ENCODE peak calls at places on chromosomes 12 and 14, in nine cellular contexts. One of them, this sample, is unnamed.
A peak's percentile ranks its signal among the peaks of the same experiment; 100 is the strongest.

GRCh38 chr12:54215990-54216579 is 27.3 kb upstream of the SMUG1 start:
- DNase-seq in mammary epithelial cell: no peak
- DNase-seq in aorta: peak; percentile 61
- DNase-seq in body of pancreas: no peak
- DNase-seq in GM23248: no peak
- DNase-seq in neural progenitor cell: no peak
- DNase-seq in A549: peak; percentile 44
- DNase-seq in heart left ventricle: peak; percentile 40
- DNase-seq in neuronal stem cell: no peak
- DNase-seq in this sample: no peak

GRCh38 chr12:7302536-7303113 is 1.2 kb upstream of the ACSM4 start:
- DNase-seq in heart left ventricle: no peak
- DNase-seq in neuronal stem cell: no peak
- DNase-seq in mammary epithelial cell: no peak
- DNase-seq in neural progenitor cell: no peak
- DNase-seq in GM23248: no peak
- DNase-seq in body of pancreas: no peak
- DNase-seq in aorta: no peak
- DNase-seq in A549: no peak
- DNase-seq in this sample: no peak

GRCh38 chr12:45725631-45726593 is 3.6 kb upstream of the ARID2 start:
- DNase-seq in A549: peak; percentile 53
- DNase-seq in heart left ventricle: peak; percentile 32
- DNase-seq in neural progenitor cell: peak; percentile 49
- DNase-seq in mammary epithelial cell: peak; percentile 49
- DNase-seq in neuronal stem cell: peak; percentile 23
- DNase-seq in aorta: no peak
- DNase-seq in GM23248: peak; percentile 66
- DNase-seq in body of pancreas: no peak
- DNase-seq in this sample: no peak

GRCh38 chr12:117334855-117335587 is 26.4 kb downstream of the NOS1 start:
- DNase-seq in GM23248: no peak
- DNase-seq in A549: no peak
- DNase-seq in neuronal stem cell: no peak
- DNase-seq in neural progenitor cell: no peak
- DNase-seq in body of pancreas: no peak
- DNase-seq in mammary epithelial cell: no peak
- DNase-seq in aorta: no peak
- DNase-seq in heart left ventricle: no peak
- DNase-seq in this sample: no peak

GRCh38 chr12:61891632-61892031 is 368.6 kb upstream of the USP15 start:
- DNase-seq in body of pancreas: no peak
- DNase-seq in aorta: no peak
- DNase-seq in GM23248: peak; percentile 9
- DNase-seq in mammary epithelial cell: no peak
- DNase-seq in neural progenitor cell: no peak
- DNase-seq in heart left ventricle: no peak
- DNase-seq in neuronal stem cell: no peak
- DNase-seq in A549: no peak
- DNase-seq in this sample: no peak

GRCh38 chr14:64213079-64213478 is 81.1 kb downstream of the ESR2 start:
- DNase-seq in GM23248: peak; percentile 7
- DNase-seq in neuronal stem cell: no peak
- DNase-seq in aorta: no peak
- DNase-seq in body of pancreas: no peak
- DNase-seq in neural progenitor cell: no peak
- DNase-seq in A549: no peak
- DNase-seq in heart left ventricle: no peak
- DNase-seq in mammary epithelial cell: no peak
- DNase-seq in this sample: peak; percentile 41

GRCh38 chr12:127038152-127038551 is 1228.8 kb upstream of the TMEM132C start:
- DNase-seq in body of pancreas: no peak
- DNase-seq in neural progenitor cell: no peak
- DNase-seq in mammary epithelial cell: no peak
- DNase-seq in aorta: no peak
- DNase-seq in GM23248: no peak
- DNase-seq in A549: no peak
- DNase-seq in neuronal stem cell: no peak
- DNase-seq in heart left ventricle: no peak
- DNase-seq in this sample: no peak

GRCh38 chr12:55051197-55051920 is 31.6 kb downstream of the NEUROD4 start:
- DNase-seq in heart left ventricle: no peak
- DNase-seq in neural progenitor cell: no peak
- DNase-seq in A549: no peak
- DNase-seq in body of pancreas: no peak
- DNase-seq in aorta: no peak
- DNase-seq in mammary epithelial cell: no peak
- DNase-seq in GM23248: no peak
- DNase-seq in neuronal stem cell: no peak
- DNase-seq in this sample: no peak

GRCh38 chr12:26896913-26897312 is 40.9 kb downstream of the INTS13 start:
- DNase-seq in aorta: no peak
- DNase-seq in A549: no peak
- DNase-seq in neural progenitor cell: no peak
- DNase-seq in body of pancreas: no peak
- DNase-seq in heart left ventricle: no peak
- DNase-seq in neuronal stem cell: no peak
- DNase-seq in GM23248: no peak
- DNase-seq in mammary epithelial cell: no peak
- DNase-seq in this sample: no peak

GRCh38 chr14:30417999-30418398 is 141.0 kb upstream of the G2E3 start:
- DNase-seq in neural progenitor cell: no peak
- DNase-seq in heart left ventricle: no peak
- DNase-seq in body of pancreas: no peak
- DNase-seq in mammary epithelial cell: no peak
- DNase-seq in GM23248: no peak
- DNase-seq in neuronal stem cell: no peak
- DNase-seq in A549: no peak
- DNase-seq in aorta: no peak
- DNase-seq in this sample: no peak

GRCh38 chr12:110702081-110702480 is 13.2 kb upstream of the HVCN1 start:
- DNase-seq in A549: no peak
- DNase-seq in mammary epithelial cell: no peak
- DNase-seq in body of pancreas: no peak
- DNase-seq in neural progenitor cell: no peak
- DNase-seq in aorta: no peak
- DNase-seq in neuronal stem cell: no peak
- DNase-seq in heart left ventricle: no peak
- DNase-seq in GM23248: no peak
- DNase-seq in this sample: no peak

DNA sequence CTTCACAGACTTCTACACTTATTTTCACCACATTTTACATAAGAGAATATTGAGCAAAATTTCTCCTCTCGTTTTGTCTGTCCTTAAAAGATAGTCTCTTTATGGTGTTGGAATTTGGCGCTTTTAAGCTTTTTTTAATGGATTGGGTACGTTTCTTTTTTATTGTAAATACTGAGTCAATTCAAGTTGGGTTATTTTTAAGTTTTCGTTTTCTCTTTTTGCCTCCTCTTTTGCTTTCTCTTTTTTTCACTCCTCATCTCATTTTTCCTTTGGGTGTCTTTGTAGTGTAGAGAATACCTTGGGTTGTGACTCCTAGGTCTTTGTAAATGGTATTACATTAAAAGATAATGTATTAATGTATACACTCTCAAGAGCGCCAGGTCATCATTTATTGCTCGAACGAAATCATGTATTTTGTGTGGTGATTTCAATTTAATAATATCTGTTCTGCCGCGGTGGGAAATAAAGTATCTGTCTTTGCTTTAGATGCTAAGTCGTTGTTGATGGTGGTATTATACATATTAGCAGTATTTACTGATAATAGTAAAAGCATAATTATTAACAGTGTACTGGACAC is 845 bp downstream of the TMX1 start:
- DNase-seq in mammary epithelial cell: no peak
- DNase-seq in heart left ventricle: no peak
- DNase-seq in aorta: no peak
- DNase-seq in body of pancreas: no peak
- DNase-seq in neuronal stem cell: no peak
- DNase-seq in GM23248: peak; percentile 20
- DNase-seq in A549: no peak
- DNase-seq in neural progenitor cell: no peak
- DNase-seq in this sample: no peak
- H3K4me1 ChIP-seq in mammary epithelial cell: peaks cover 3% of the 10 kb centered on the region
- H3K4me1 ChIP-seq in heart left ventricle: no peaks in the 10 kb centered on the region
- H3K4me1 ChIP-seq in aorta: no peaks in the 10 kb centered on the region
- H3K4me1 ChIP-seq in body of pancreas: peaks cover 22% of the 10 kb centered on the region
- H3K4me1 ChIP-seq in neuronal stem cell: peaks cover 9% of the 10 kb centered on the region
- H3K4me1 ChIP-seq in GM23248: peaks cover 19% of the 10 kb centered on the region
- H3K4me1 ChIP-seq in A549: peaks cover 24% of the 10 kb centered on the region
- H3K4me1 ChIP-seq in neural progenitor cell: peaks cover 16% of the 10 kb centered on the region
- H3K4me1 ChIP-seq in this sample: peaks cover 7% of the 10 kb centered on the region

GRCh38 chr14:93044116-93044515 is 71.6 kb downstream of the ITPK1 start:
- DNase-seq in heart left ventricle: no peak
- DNase-seq in body of pancreas: no peak
- DNase-seq in neuronal stem cell: no peak
- DNase-seq in A549: peak; percentile 36
- DNase-seq in GM23248: no peak
- DNase-seq in aorta: no peak
- DNase-seq in mammary epithelial cell: peak; percentile 74
- DNase-seq in neural progenitor cell: no peak
- DNase-seq in this sample: no peak

GRCh38 chr14:93045211-93045674 is 70.5 kb downstream of the ITPK1 start:
- DNase-seq in neuronal stem cell: peak; percentile 60
- DNase-seq in GM23248: no peak
- DNase-seq in neural progenitor cell: peak; percentile 86
- DNase-seq in aorta: no peak
- DNase-seq in body of pancreas: no peak
- DNase-seq in A549: no peak
- DNase-seq in mammary epithelial cell: no peak
- DNase-seq in heart left ventricle: no peak
- DNase-seq in this sample: no peak

GRCh38 chr14:93044601-93045000 is 71.1 kb downstream of the ITPK1 start:
- DNase-seq in neuronal stem cell: no peak
- DNase-seq in mammary epithelial cell: no peak
- DNase-seq in neural progenitor cell: no peak
- DNase-seq in heart left ventricle: no peak
- DNase-seq in A549: no peak
- DNase-seq in body of pancreas: no peak
- DNase-seq in aorta: peak; percentile 68
- DNase-seq in GM23248: no peak
- DNase-seq in this sample: no peak

GRCh38 chr14:93041830-93042229 is 73.9 kb downstream of the ITPK1 start:
- DNase-seq in body of pancreas: no peak
- DNase-seq in A549: no peak
- DNase-seq in heart left ventricle: no peak
- DNase-seq in neuronal stem cell: no peak
- DNase-seq in neural progenitor cell: no peak
- DNase-seq in aorta: no peak
- DNase-seq in GM23248: no peak
- DNase-seq in mammary epithelial cell: no peak
- DNase-seq in this sample: no peak

GRCh38 chr14:93042968-93043940 is 72.5 kb downstream of the ITPK1 start:
- DNase-seq in mammary epithelial cell: peak; percentile 96
- DNase-seq in neural progenitor cell: no peak
- DNase-seq in aorta: peak; percentile 75
- DNase-seq in neuronal stem cell: no peak
- DNase-seq in A549: peak; percentile 95
- DNase-seq in GM23248: peak; percentile 92
- DNase-seq in body of pancreas: peak; percentile 90
- DNase-seq in heart left ventricle: peak; percentile 84
- DNase-seq in this sample: peak; percentile 90
- H3K27ac ChIP-seq in mammary epithelial cell: peak overlapping the region; percentile 97
- H3K27ac ChIP-seq in neural progenitor cell: no peak overlapping the region
- H3K27ac ChIP-seq in aorta: peak overlapping the region; percentile 28
- H3K27ac ChIP-seq in neuronal stem cell: no peak overlapping the region
- H3K27ac ChIP-seq in A549: peak overlapping the region; percentile 88
- H3K27ac ChIP-seq in GM23248: peak overlapping the region; percentile 74
- H3K27ac ChIP-seq in body of pancreas: peak overlapping the region; percentile 91
- H3K27ac ChIP-seq in heart left ventricle: peak overlapping the region; percentile 65
- H3K27ac ChIP-seq in this sample: peak overlapping the region; percentile 76

GRCh38 chr14:94173471-94173884 is 644 bp upstream of the PPP4R4 start:
- DNase-seq in mammary epithelial cell: no peak
- DNase-seq in body of pancreas: peak; percentile 25
- DNase-seq in heart left ventricle: no peak
- DNase-seq in GM23248: no peak
- DNase-seq in neuronal stem cell: no peak
- DNase-seq in neural progenitor cell: no peak
- DNase-seq in aorta: no peak
- DNase-seq in A549: no peak
- DNase-seq in this sample: no peak

GRCh38 chr14:94173885-94174621 is at the start of gene PPP4R4:
- DNase-seq in heart left ventricle: peak; percentile 86
- DNase-seq in GM23248: peak; percentile 76
- DNase-seq in neuronal stem cell: peak; percentile 93
- DNase-seq in aorta: peak; percentile 90
- DNase-seq in A549: peak; percentile 76
- DNase-seq in neural progenitor cell: peak; percentile 99
- DNase-seq in mammary epithelial cell: peak; percentile 71
- DNase-seq in body of pancreas: peak; percentile 88
- DNase-seq in this sample: peak; percentile 90

GRCh38 chr14:94171208-94171607 is 2.9 kb upstream of the PPP4R4 start:
- DNase-seq in GM23248: peak; percentile 71
- DNase-seq in neural progenitor cell: no peak
- DNase-seq in aorta: no peak
- DNase-seq in A549: no peak
- DNase-seq in body of pancreas: no peak
- DNase-seq in neuronal stem cell: no peak
- DNase-seq in mammary epithelial cell: peak; percentile 86
- DNase-seq in heart left ventricle: no peak
- DNase-seq in this sample: no peak

GRCh38 chr14:94172545-94172944 is 1.6 kb upstream of the PPP4R4 start:
- DNase-seq in A549: no peak
- DNase-seq in aorta: no peak
- DNase-seq in neural progenitor cell: no peak
- DNase-seq in GM23248: no peak
- DNase-seq in mammary epithelial cell: no peak
- DNase-seq in neuronal stem cell: no peak
- DNase-seq in heart left ventricle: no peak
- DNase-seq in body of pancreas: no peak
- DNase-seq in this sample: no peak

DNA sequence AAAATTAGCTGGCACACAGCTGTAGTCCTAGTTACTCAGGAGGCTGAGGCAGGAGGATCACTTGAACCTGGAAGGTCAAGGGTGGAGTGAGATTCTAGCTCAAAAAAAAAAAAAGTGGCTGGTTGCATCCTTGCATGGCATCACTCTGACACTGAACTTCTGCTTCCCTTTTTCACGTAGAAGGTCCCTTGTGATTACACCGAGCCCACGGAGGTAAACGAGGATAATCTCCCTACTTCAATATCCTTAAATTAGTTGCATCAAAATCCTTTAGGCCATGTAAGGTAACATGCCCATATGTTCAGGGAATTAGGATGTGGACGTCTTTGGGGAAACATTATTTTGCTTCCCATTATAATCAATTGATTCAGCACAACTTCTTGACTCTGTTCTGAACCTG is 4.0 kb upstream of the PPP4R4 start:
- DNase-seq in GM23248: no peak
- DNase-seq in neuronal stem cell: no peak
- DNase-seq in mammary epithelial cell: no peak
- DNase-seq in heart left ventricle: no peak
- DNase-seq in A549: no peak
- DNase-seq in neural progenitor cell: no peak
- DNase-seq in body of pancreas: no peak
- DNase-seq in aorta: no peak
- DNase-seq in this sample: no peak
- H3K4me1 ChIP-seq in GM23248: peaks cover 4% of the 10 kb centered on the region
- H3K4me1 ChIP-seq in neuronal stem cell: peaks cover 2% of the 10 kb centered on the region
- H3K4me1 ChIP-seq in mammary epithelial cell: peaks cover 16% of the 10 kb centered on the region
- H3K4me1 ChIP-seq in heart left ventricle: no peaks in the 10 kb centered on the region
- H3K4me1 ChIP-seq in A549: peaks cover 7% of the 10 kb centered on the region
- H3K4me1 ChIP-seq in neural progenitor cell: no peaks in the 10 kb centered on the region
- H3K4me1 ChIP-seq in body of pancreas: peaks cover 16% of the 10 kb centered on the region
- H3K4me1 ChIP-seq in aorta: no peaks in the 10 kb centered on the region
- H3K4me1 ChIP-seq in this sample: peaks cover 10% of the 10 kb centered on the region

GRCh38 chr12:123614110-123614509 is 12.2 kb downstream of the DDX55 start:
- DNase-seq in mammary epithelial cell: no peak
- DNase-seq in A549: no peak
- DNase-seq in body of pancreas: no peak
- DNase-seq in aorta: no peak
- DNase-seq in neural progenitor cell: no peak
- DNase-seq in GM23248: no peak
- DNase-seq in neuronal stem cell: no peak
- DNase-seq in heart left ventricle: no peak
- DNase-seq in this sample: no peak
- H3K27ac ChIP-seq in mammary epithelial cell: no peak overlapping the region
- H3K27ac ChIP-seq in A549: no peak overlapping the region
- H3K27ac ChIP-seq in body of pancreas: no peak overlapping the region
- H3K27ac ChIP-seq in aorta: no peak overlapping the region
- H3K27ac ChIP-seq in neural progenitor cell: no peak overlapping the region
- H3K27ac ChIP-seq in GM23248: peak overlapping the region; percentile 69
- H3K27ac ChIP-seq in neuronal stem cell: no peak overlapping the region
- H3K27ac ChIP-seq in heart left ventricle: no peak overlapping the region
- H3K27ac ChIP-seq in this sample: no peak overlapping the region

This sample was measured in lung.